ENCODE peak calls at places on chromosomes 7 and 10, in eight cellular contexts. J is DND-41; C is NCI-H774; G is C1 segment of cervical spinal cord; T is natural killer cell treated with Interleukin-12 subunit alpha and Interleukin-12 subunit beta and Interleukin-15 and Interleukin-18, amount 100 ng/mL, for 72 hours; Q is foreskin fibroblast; R is RPMI8226; Z is SW480. F is an unnamed sample.

GRCh38 chr7:48118041-48118440 is 29.0 kb downstream of the UPP1 start:
- DNase-seq in R (no peak), C (no peak), Z (no peak), G (no peak), Q (no peak), J (no peak), T (no peak), F (no peak)

GRCh38 chr7:131170440-131171105 is 157.1 kb upstream of the MKLN1 start:
- DNase-seq in C (no peak), R (no peak), Q (no peak), Z (no peak), T (no peak), G (no peak), J (no peak), F (peak)

GRCh38 chr7:2921748-2922147 is 77.6 kb upstream of the GNA12 start:
- DNase-seq in J (no peak), Q (no peak), G (no peak), T (no peak), Z (no peak), R (no peak), C (no peak), F (peak)

GRCh38 chr10:116689096-116689495 is 53.3 kb downstream of the HSPA12A start:
- DNase-seq in T (no peak), R (no peak), Z (no peak), G (no peak), Q (no peak), J (no peak), C (no peak), F (no peak)

GRCh38 chr7:27520828-27521790 is 141.6 kb downstream of the HIBADH start:
- DNase-seq in T (no peak), Z (no peak), J (no peak), C (no peak), G (peak), Q (peak), R (no peak), F (no peak)

GRCh38 chr10:22666287-22667092 is 47.9 kb downstream of the PIP4K2A start:
- DNase-seq in G (no peak), R (no peak), Q (no peak), J (peak), T (no peak), Z (no peak), C (no peak), F (no peak)

GRCh38 chr7:134318443-134318842 is 1.7 kb upstream of the SLC35B4 start:
- DNase-seq in Z (no peak), Q (no peak), C (no peak), T (no peak), J (no peak), R (no peak), G (no peak), F (no peak)

GRCh38 chr10:132932461-132933307 is 9.7 kb downstream of the CFAP46 start:
- DNase-seq in Z (no peak), Q (no peak), C (no peak), G (no peak), T (peak), R (no peak), J (no peak), F (no peak)

GRCh38 chr10:108783897-108784296 is 1139.4 kb downstream of the XPNPEP1 start:
- DNase-seq in R (peak), T (no peak), C (no peak), J (peak), Z (peak), Q (no peak), G (no peak), F (peak)

GRCh38 chr7:12945901-12946300 is 258.5 kb downstream of the ARL4A start:
- DNase-seq in C (no peak), Q (no peak), R (no peak), Z (no peak), J (no peak), T (no peak), G (no peak), F (no peak)

GRCh38 chr10:42979730-42980467 is 97.0 kb upstream of the RET start:
- DNase-seq in R (no peak), Z (no peak), C (no peak), Q (no peak), G (no peak), T (peak), J (no peak), F (no peak)

GRCh38 chr10:95244152-95244551 is 46.7 kb downstream of the PDLIM1 start:
- DNase-seq in G (no peak), J (no peak), Q (no peak), T (no peak), R (no peak), Z (no peak), C (no peak), F (no peak)

GRCh38 chr7:103990991-103991390 is 1.5 kb upstream of the RELN start:
- DNase-seq in J (no peak), R (no peak), G (no peak), T (no peak), C (no peak), Z (no peak), Q (no peak), F (peak)

GRCh38 chr10:73837072-73837471 is 25.7 kb upstream of the NDST2 start:
- DNase-seq in Q (peak), T (no peak), R (no peak), J (no peak), Z (no peak), C (no peak), G (no peak), F (no peak)

GRCh38 chr7:95435422-95435780 is 573 bp upstream of the PON2 start:
- DNase-seq in T (no peak), C (no peak), R (peak), J (no peak), Q (no peak), G (no peak), Z (no peak), F (no peak)

GRCh38 chr10:124557167-124557566 is 95.5 kb downstream of the LHPP start:
- DNase-seq in Z (no peak), J (no peak), G (no peak), R (no peak), C (no peak), Q (no peak), T (no peak), F (no peak)

GRCh38 chr7:51224811-51225581 is 91.6 kb downstream of the COBL start:
- DNase-seq in C (peak), Q (no peak), J (no peak), T (no peak), Z (peak), R (peak), G (no peak), F (no peak)

GRCh38 chr7:114554781-114555537 is 140.3 kb downstream of the FOXP2 start:
- DNase-seq in G (no peak), Q (no peak), C (no peak), Z (peak), R (peak), J (no peak), T (no peak), F (peak)

GRCh38 chr10:77925410-77925794 is 1.2 kb downstream of the DLG5 start:
- DNase-seq in C (no peak), Z (no peak), G (peak), Q (peak), R (no peak), T (no peak), J (no peak), F (peak)

GRCh38 chr10:71072146-71072819 is 140.1 kb upstream of the UNC5B start:
- DNase-seq in Q (no peak), J (no peak), T (no peak), G (no peak), C (no peak), R (no peak), Z (no peak), F (no peak)

GRCh38 chr7:134928574-134928973 is 57.7 kb upstream of the AGBL3 start:
- DNase-seq in Z (no peak), T (no peak), R (no peak), Q (no peak), G (no peak), C (no peak), J (no peak), F (no peak)

GRCh38 chr10:86599041-86599440 is 55.3 kb upstream of the OPN4 start:
- DNase-seq in T (no peak), Q (no peak), Z (no peak), R (no peak), C (no peak), G (no peak), J (no peak), F (no peak)

GRCh38 chr7:22666732-22667131 is 60.3 kb upstream of the IL6 start:
- DNase-seq in Q (peak), J (no peak), Z (no peak), G (no peak), T (no peak), R (peak), C (no peak), F (peak)

GRCh38 chr10:72254891-72255568 is 18.7 kb upstream of the DDIT4 start:
- DNase-seq in C (peak), G (peak), R (no peak), J (peak), Q (peak), Z (peak), T (peak), F (peak)

GRCh38 chr10:12670004-12670403 is 320.7 kb downstream of the CAMK1D start:
- DNase-seq in R (no peak), J (no peak), Z (no peak), Q (no peak), T (no peak), C (no peak), G (no peak), F (no peak)

GRCh38 chr10:24556746-24557742 is 166.6 kb downstream of the ARHGAP21 start:
- DNase-seq in J (peak), Q (peak), T (no peak), R (peak), G (no peak), Z (peak), C (no peak), F (peak)

GRCh38 chr10:15325243-15326002 is 45.7 kb downstream of the FAM171A1 start:
- DNase-seq in T (no peak), G (no peak), J (no peak), Z (peak), Q (peak), C (no peak), R (no peak), F (no peak)

GRCh38 chr10:101625821-101626412 is 37.8 kb downstream of the DPCD start:
- DNase-seq in Q (no peak), C (no peak), Z (no peak), R (no peak), J (no peak), G (no peak), T (no peak), F (no peak)

GRCh38 chr7:108002726-108003590 is at the start of gene LAMB1:
- DNase-seq in R (no peak), Z (peak), C (no peak), Q (peak), G (no peak), J (no peak), T (no peak), F (peak)

GRCh38 chr10:72145657-72146450 is 57.5 kb upstream of the SPOCK2 start:
- DNase-seq in Z (no peak), C (no peak), Q (no peak), J (no peak), G (no peak), R (no peak), T (no peak), F (no peak)

GRCh38 chr7:12683678-12684077 is 3.8 kb upstream of the ARL4A start:
- DNase-seq in C (no peak), G (no peak), J (no peak), T (no peak), Q (no peak), Z (peak), R (no peak), F (no peak)

GRCh38 chr7:108181073-108181985 is 51.2 kb upstream of the LAMB4 start:
- DNase-seq in G (no peak), Q (no peak), J (no peak), R (peak), Z (peak), T (no peak), C (peak), F (no peak)

F was measured in SJCRH30.